ENCODE peak calls at places on chromosome 16, in eight cellular contexts. W, O, Q, Y, D, R, P and F are unnamed samples.

GRCh38 chr16:17591655-17592405 is 121.1 kb upstream of the XYLT1 start:
- DNase-seq in O (peak), P (no peak), D (no peak), R (no peak), Y (no peak), Q (peak), W (no peak), F (no peak)

GRCh38 chr16:58679763-58680162 is 4.8 kb downstream of the SLC38A7 start:
- DNase-seq in Q (no peak), P (no peak), Y (peak), R (no peak), W (no peak), D (no peak), O (no peak), F (no peak)

GRCh38 chr16:471353-472198 is 46.1 kb downstream of the RAB11FIP3 start:
- DNase-seq in W (peak), Q (no peak), R (peak), D (no peak), Y (no peak), O (peak), P (peak), F (peak)

GRCh38 chr16:56965939-56966515 is 4.3 kb downstream of the CETP start:
- DNase-seq in O (no peak), D (no peak), P (no peak), Q (no peak), Y (no peak), W (no peak), R (no peak), F (no peak)

GRCh38 chr16:56316545-56316944 is 108.8 kb downstream of the AMFR start:
- DNase-seq in Q (no peak), O (no peak), Y (no peak), P (no peak), R (no peak), W (no peak), D (no peak), F (no peak)

GRCh38 chr16:81447383-81448101 is 2.9 kb downstream of the CMIP start:
- DNase-seq in D (peak), Y (no peak), P (no peak), Q (peak), W (peak), R (no peak), O (peak), F (no peak)

GRCh38 chr16:60558936-60559335 is 1477.3 kb downstream of the CDH8 start:
- DNase-seq in W (no peak), O (no peak), P (no peak), Y (no peak), D (no peak), Q (no peak), R (no peak), F (no peak)

GRCh38 chr16:88532434-88533241 is 37.6 kb upstream of the ZC3H18 start:
- DNase-seq in R (no peak), Y (no peak), P (no peak), Q (no peak), O (no peak), W (no peak), D (no peak), F (no peak)

GRCh38 chr16:65421596-65421995 is 299.7 kb upstream of the CDH11 start:
- DNase-seq in D (no peak), O (no peak), R (no peak), P (no peak), W (no peak), Q (no peak), Y (no peak), F (no peak)

GRCh38 chr16:57939872-57940224 is 31.1 kb downstream of the CNGB1 start:
- DNase-seq in O (no peak), P (no peak), Q (no peak), D (no peak), Y (no peak), W (no peak), R (no peak), F (no peak)

GRCh38 chr16:80174416-80174815 is 366.4 kb upstream of the DYNLRB2 start:
- DNase-seq in P (no peak), R (no peak), O (peak), Y (no peak), Q (no peak), D (no peak), W (peak), F (no peak)

GRCh38 chr16:85183564-85183963 is 71.3 kb upstream of the CIBAR2 start:
- DNase-seq in O (no peak), D (no peak), W (no peak), Y (no peak), P (no peak), R (no peak), Q (no peak), F (no peak)

GRCh38 chr16:24102120-24102740 is 153.9 kb upstream of the CACNG3 start:
- DNase-seq in O (no peak), R (peak), P (no peak), Q (no peak), W (no peak), D (no peak), Y (no peak), F (no peak)

GRCh38 chr16:89581045-89581695 is 5.6 kb downstream of the CPNE7 start:
- DNase-seq in Q (peak), P (no peak), R (no peak), Y (no peak), D (no peak), W (peak), O (peak), F (no peak)

GRCh38 chr16:63998-64913 is 8.2 kb downstream of the RHBDF1 start:
- DNase-seq in O (no peak), W (no peak), Q (no peak), R (no peak), P (no peak), D (no peak), Y (no peak), F (no peak)

GRCh38 chr16:55035037-55035436 is 104.4 kb downstream of the IRX5 start:
- DNase-seq in R (peak), Q (peak), W (peak), Y (peak), D (peak), O (peak), P (no peak), F (no peak)

GRCh38 chr16:56408379-56409098 is 16.8 kb downstream of the AMFR start:
- DNase-seq in Q (no peak), O (no peak), W (peak), Y (no peak), R (no peak), D (peak), P (no peak), F (no peak)

GRCh38 chr16:86031141-86031678 is 132.2 kb downstream of the IRF8 start:
- DNase-seq in P (no peak), Y (peak), O (no peak), Q (no peak), D (peak), R (no peak), W (no peak), F (no peak)

GRCh38 chr16:89044394-89045180 is 49.1 kb upstream of the ACSF3 start:
- DNase-seq in R (no peak), W (no peak), D (no peak), Y (no peak), Q (no peak), O (no peak), P (no peak), F (no peak)

GRCh38 chr16:85420501-85421337 is 192.4 kb upstream of the GSE1 start:
- DNase-seq in W (no peak), R (peak), D (peak), O (peak), Y (no peak), P (peak), Q (peak), F (peak)

GRCh38 chr16:15644306-15644961 is 1.5 kb upstream of the MARF1 start:
- DNase-seq in Q (no peak), P (no peak), Y (no peak), O (peak), W (peak), R (peak), D (no peak), F (no peak)

GRCh38 chr16:56848955-56849689 is 15.9 kb upstream of the SLC12A3 start:
- DNase-seq in Y (peak), D (peak), P (no peak), Q (peak), O (peak), W (peak), R (peak), F (peak)

GRCh38 chr16:11784048-11784780 is 12.8 kb downstream of the ZC3H7A start:
- DNase-seq in Q (no peak), Y (no peak), D (no peak), W (no peak), R (no peak), P (no peak), O (no peak), F (no peak)

GRCh38 chr16:88938933-88939813 is 37.8 kb downstream of the CBFA2T3 start:
- DNase-seq in P (peak), D (no peak), Y (no peak), W (no peak), R (no peak), O (no peak), Q (no peak), F (no peak)

GRCh38 chr16:85870159-85870558 is 28.8 kb upstream of the IRF8 start:
- DNase-seq in R (no peak), O (no peak), P (no peak), Q (no peak), Y (no peak), W (no peak), D (peak), F (no peak)

GRCh38 chr16:85234310-85235235 is 122.3 kb upstream of the CIBAR2 start:
- DNase-seq in D (peak), Q (peak), R (peak), P (peak), Y (peak), W (no peak), O (no peak), F (no peak)

GRCh38 chr16:68972008-68972407 is 128.7 kb downstream of the TANGO6 start:
- DNase-seq in Y (no peak), R (no peak), D (no peak), Q (no peak), O (no peak), W (no peak), P (no peak), F (no peak)

GRCh38 chr16:75491876-75492275 is 3.4 kb downstream of the CHST6 start:
- DNase-seq in Q (peak), O (peak), R (peak), Y (no peak), W (no peak), P (no peak), D (no peak), F (peak)

GRCh38 chr16:56477096-56477878 is 25.9 kb downstream of the OGFOD1 start:
- DNase-seq in Y (no peak), Q (peak), O (peak), P (no peak), D (no peak), R (peak), W (peak), F (no peak)

GRCh38 chr16:51337662-51338061 is 186.6 kb upstream of the SALL1 start:
- DNase-seq in O (no peak), R (peak), Q (no peak), Y (no peak), D (no peak), P (no peak), W (no peak), F (no peak)

DNA sequence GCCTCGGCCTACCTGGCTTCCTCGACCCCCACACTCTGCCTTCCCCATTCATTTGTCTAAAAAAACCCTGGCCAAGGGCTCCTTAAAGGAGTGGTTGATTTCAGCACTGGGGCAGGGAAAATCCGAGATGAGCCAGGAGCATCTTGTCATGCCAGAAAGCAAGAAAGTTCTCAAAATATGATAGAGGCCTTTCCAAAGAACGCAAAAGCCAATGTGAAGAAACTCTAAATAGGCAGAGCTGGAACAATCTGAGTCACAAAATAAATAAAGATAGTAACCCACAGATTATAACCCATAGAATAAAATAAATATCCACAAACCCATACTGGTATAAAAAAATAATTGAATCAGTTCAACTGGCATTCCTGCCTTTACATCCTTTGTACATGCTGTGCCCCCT is 192.3 kb upstream of the SALL1 start:
- DNase-seq in O (peak), W (no peak), R (no peak), P (no peak), Y (no peak), D (no peak), Q (no peak), F (no peak)
- H3K4me3 ChIP-seq in O (no peak), W (no peak), R (no peak), P (no peak), Y (no peak), D (no peak), Q (no peak), F (no peak)

DNA sequence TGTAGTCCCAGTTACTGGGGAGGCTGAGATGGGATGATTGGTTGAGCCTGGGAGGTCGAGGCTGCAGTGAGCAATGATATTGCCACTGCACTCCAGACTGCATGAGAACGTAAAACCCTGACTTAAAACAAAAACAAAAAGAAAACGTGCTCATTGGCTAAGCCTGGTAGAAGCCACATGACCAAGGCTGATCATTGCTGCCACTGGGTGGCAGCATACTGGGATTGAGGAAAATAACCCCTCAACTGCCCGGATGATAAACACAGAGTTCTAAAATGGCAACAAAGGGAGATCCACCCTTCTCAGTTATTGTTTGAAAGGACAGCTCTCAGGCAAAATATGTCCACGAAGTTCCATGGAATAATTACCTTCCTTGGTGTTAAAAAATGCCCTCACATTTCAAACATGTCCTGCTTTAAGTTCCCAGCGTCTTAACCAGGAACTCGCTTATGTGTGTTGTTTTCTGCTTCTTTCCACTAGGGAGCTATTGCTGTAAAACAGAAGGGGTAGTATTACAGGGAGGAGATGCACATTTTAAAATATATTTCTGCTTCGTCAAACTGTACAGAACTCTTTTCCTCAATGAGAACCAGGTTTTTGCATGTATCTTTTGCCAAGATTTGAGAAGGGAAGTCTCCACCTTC is 675.3 kb downstream of the MAF start:
- DNase-seq in W (peak), O (no peak), Q (no peak), R (peak), P (peak), Y (no peak), D (peak), F (no peak)
- TF ChIP-seq CTCF in W (peak), O (peak), Q (peak), R (peak), P (peak), Y (peak), D (peak), F (peak)

DNA sequence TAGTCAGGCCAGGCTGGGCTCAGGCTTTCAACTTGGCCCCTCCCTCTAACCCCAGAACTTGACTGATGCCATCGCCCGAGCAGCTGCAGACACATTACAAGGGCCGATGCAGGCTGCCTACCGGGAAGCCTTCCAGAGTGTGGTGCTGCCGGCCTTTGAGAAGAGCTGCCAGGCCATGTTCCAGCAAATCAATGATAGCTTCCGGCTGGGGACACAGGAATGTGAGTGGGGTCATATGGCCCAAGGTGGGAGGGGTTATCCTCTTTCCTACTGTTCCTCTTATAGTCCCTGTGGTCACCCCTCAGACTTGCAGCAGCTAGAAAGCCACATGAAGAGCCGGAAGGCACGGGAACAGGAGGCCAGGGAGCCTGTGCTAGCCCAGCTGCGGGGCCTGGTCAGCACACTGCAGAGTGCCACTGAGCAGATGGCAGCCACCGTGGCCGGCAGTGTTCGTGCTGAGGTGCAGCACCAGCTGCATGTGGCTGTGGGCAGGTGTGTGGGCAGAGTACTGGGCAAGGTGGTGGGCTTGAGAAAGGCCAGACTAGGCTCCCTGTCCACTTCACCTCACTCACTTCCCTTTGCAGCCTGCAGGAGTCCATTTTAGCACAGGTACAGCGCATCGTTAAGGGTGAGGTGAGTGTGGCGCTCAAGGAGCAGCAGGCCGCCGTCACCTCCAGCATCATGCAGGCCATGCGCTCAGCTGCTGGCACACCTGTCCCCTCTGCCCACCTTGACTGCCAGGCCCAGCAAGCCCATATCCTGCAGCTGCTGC is 2.1 kb upstream of the NRN1L start:
- DNase-seq in D (no peak), W (no peak), R (no peak), P (peak), Q (no peak), Y (no peak), O (no peak), F (peak)
- H3K4me3 ChIP-seq in D (no peak), W (no peak), R (no peak), P (no peak), Q (no peak), Y (no peak), O (no peak), F (no peak)

DNA sequence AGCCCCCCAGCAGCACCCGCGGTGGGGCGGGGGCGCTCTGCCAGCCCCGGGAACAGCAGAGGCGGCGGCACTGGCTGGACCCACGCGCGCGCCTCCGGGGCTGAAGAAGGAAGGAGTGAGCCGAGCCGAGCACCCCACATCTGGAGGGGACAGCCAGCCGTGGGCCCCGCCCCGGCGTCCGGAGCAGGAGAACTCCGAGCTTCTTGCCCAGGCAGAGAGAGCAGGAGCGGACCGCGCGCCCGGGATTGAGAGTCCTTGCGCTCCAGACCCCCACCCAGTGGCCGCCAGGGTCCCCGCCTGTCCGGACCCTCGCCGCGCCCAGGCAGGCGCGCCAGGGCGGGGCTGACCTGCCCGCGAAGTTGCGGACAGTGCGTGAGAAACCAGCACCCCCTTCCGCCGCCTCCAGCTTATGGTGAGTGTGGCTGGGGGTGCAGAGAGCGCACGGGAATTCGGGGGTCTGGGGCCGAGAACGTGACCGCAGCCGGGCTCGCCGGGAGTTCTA is 921.9 kb upstream of the EEF2KMT start:
- DNase-seq in O (no peak), Y (no peak), Q (no peak), D (no peak), R (no peak), W (no peak), P (no peak), F (peak)
- TF ChIP-seq CTCF in O (no peak), Y (no peak), Q (no peak), D (no peak), R (no peak), W (no peak), P (no peak), F (no peak)

GRCh38 chr16:2460916-2461315 is 1.0 kb downstream of the TEDC2 start:
- DNase-seq in W (no peak), D (no peak), O (no peak), R (no peak), Q (no peak), Y (no peak), P (no peak), F (no peak)
- H3K4me3 ChIP-seq in W (no peak), D (no peak), O (no peak), R (peak), Q (peak), Y (no peak), P (no peak), F (peak)

GRCh38 chr16:4272114-4272954 is 489 bp downstream of the TFAP4 start:
- DNase-seq in O (peak), W (peak), R (peak), P (peak), Y (peak), D (peak), Q (peak), F (peak)
- TF ChIP-seq CTCF in O (no peak), W (no peak), R (no peak), P (no peak), Y (no peak), D (no peak), Q (no peak), F (peak)

GRCh38 chr16:48246066-48246465 is 1.3 kb downstream of the ABCC11 start:
- DNase-seq in W (no peak), R (no peak), P (no peak), O (no peak), Y (no peak), Q (no peak), D (no peak), F (no peak)
- H3K4me3 ChIP-seq in W (no peak), R (no peak), P (peak), O (peak), Y (no peak), Q (peak), D (no peak), F (peak)

GRCh38 chr16:29816694-29817441 is 916 bp downstream of the PAGR1 start:
- DNase-seq in P (peak), R (peak), W (peak), O (peak), D (peak), Q (peak), Y (peak), F (peak)
- TF ChIP-seq CTCF in P (peak), R (no peak), W (no peak), O (peak), D (no peak), Q (no peak), Y (no peak), F (no peak)

DNA sequence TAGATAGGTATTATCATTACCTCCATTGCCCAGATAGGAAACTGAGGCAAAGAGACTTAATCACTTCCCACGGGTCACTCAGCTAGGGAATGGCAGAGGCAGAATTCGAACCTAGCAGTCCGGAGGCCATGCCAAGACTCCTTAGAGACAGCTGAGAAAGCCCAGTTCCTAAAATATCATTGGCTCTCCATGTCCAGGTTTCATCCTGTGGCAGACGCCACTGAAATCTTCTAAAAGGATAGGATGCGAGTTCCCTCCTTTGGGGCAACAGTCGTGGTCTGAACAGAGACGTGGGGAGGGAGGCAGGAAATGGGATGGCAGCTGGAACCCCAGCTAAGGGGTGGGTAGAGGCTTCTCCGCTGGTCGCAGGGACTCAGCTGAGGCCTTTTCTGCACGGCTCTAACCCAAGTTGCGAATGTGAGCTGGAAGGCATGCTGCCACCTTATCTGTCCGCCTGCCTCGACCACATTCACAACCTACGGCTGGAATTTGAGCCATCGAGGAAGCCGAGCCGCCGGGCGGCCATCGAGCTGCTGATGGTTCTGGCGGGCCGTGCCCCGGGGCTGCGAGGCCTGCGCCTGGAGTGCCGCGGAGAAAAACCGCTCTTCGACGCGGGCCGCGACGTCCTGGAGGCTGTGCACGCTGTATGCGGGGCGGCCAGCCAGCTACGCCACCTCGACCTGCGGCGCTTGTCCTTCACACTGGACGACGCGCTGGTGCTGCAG is 1.9 kb upstream of the HSF4 start:
- DNase-seq in Y (no peak), P (no peak), W (no peak), O (no peak), D (no peak), R (peak), Q (no peak), F (no peak)
- H3K4me3 ChIP-seq in Y (peak), P (peak), W (peak), O (no peak), D (peak), R (no peak), Q (no peak), F (peak)